ENCODE peak calls at places on chromosomes 2 and 18, in six cellular contexts. W is A549, L is heart left ventricle, E is lung, U is mammary epithelial cell, I is breast epithelium. F is an unnamed sample.

GRCh38 chr18:10927980-10928605 is 221.3 kb downstream of the PIEZO2 start:
- DNase-seq in E (no peak), U (no peak), I (no peak), W (no peak), L (no peak), F (no peak)

GRCh38 chr2:39379643-39380524 is 57.2 kb downstream of the MAP4K3 start:
- DNase-seq in L (peak; percentile 22), U (peak; percentile 36), I (no peak), W (peak; percentile 26), E (no peak), F (peak; percentile 45)

GRCh38 chr2:103773884-103774283 is 1012.1 kb downstream of the TMEM182 start:
- DNase-seq in I (no peak), U (no peak), W (no peak), L (no peak), E (no peak), F (no peak)

GRCh38 chr2:144445196-144445595 is 74.7 kb downstream of the ZEB2 start:
- DNase-seq in E (no peak), I (no peak), L (no peak), W (no peak), U (no peak), F (no peak)

GRCh38 chr2:60840880-60841279 is 40.5 kb upstream of the REL start:
- DNase-seq in L (no peak), W (no peak), U (no peak), E (no peak), I (no peak), F (no peak)

GRCh38 chr18:58313491-58314032 is 269.5 kb downstream of the NEDD4L start:
- DNase-seq in W (no peak), L (peak; percentile 30), E (peak; percentile 49), I (no peak), U (peak; percentile 43), F (no peak)

GRCh38 chr2:187434342-187434785 is 13.7 kb downstream of the CALCRL start:
- DNase-seq in L (no peak), W (no peak), E (no peak), I (no peak), U (no peak), F (no peak)

GRCh38 chr18:10401930-10402329 is 52.5 kb upstream of the APCDD1 start:
- DNase-seq in L (no peak), U (no peak), E (no peak), W (no peak), I (no peak), F (no peak)

GRCh38 chr2:239027431-239028252 is 179.8 kb downstream of the TWIST2 start:
- DNase-seq in E (no peak), W (no peak), I (no peak), U (no peak), L (no peak), F (no peak)

GRCh38 chr2:54716375-54716774 is 7.1 kb upstream of the EML6 start:
- DNase-seq in L (no peak), W (no peak), I (no peak), U (no peak), E (no peak), F (no peak)

GRCh38 chr18:36402765-36403396 is 105.4 kb downstream of the FHOD3 start:
- DNase-seq in I (no peak), U (no peak), L (peak; percentile 64), E (no peak), W (no peak), F (no peak)

GRCh38 chr18:35525795-35526475 is 28.2 kb upstream of the INO80C start:
- DNase-seq in W (no peak), I (no peak), L (no peak), U (no peak), E (no peak), F (no peak)

GRCh38 chr2:10400568-10400977 is 47.6 kb downstream of the ODC1 start:
- DNase-seq in I (no peak), U (no peak), E (no peak), W (no peak), L (peak; percentile 50), F (no peak)

GRCh38 chr18:71471963-71472725 is 1072.0 kb downstream of the CBLN2 start:
- DNase-seq in E (no peak), U (no peak), I (no peak), L (no peak), W (no peak), F (no peak)

GRCh38 chr2:115183144-115183543 is 740.7 kb downstream of the DPP10 start:
- DNase-seq in E (no peak), U (no peak), W (no peak), I (no peak), L (no peak), F (no peak)

GRCh38 chr2:234964631-234965461 is 13.0 kb downstream of the SH3BP4 start:
- DNase-seq in L (no peak), W (no peak), I (peak; percentile 43), U (no peak), E (no peak), F (no peak)

GRCh38 chr2:109325570-109325969 is 196.6 kb downstream of the SH3RF3 start:
- DNase-seq in W (no peak), I (no peak), L (no peak), U (no peak), E (no peak), F (no peak)

GRCh38 chr2:109322646-109323045 is 193.6 kb downstream of the SH3RF3 start:
- DNase-seq in E (no peak), I (no peak), U (no peak), W (no peak), L (no peak), F (no peak)

GRCh38 chr2:109322111-109322510 is 193.1 kb downstream of the SH3RF3 start:
- DNase-seq in W (no peak), E (peak; percentile 74), U (peak; percentile 68), I (peak; percentile 77), L (peak; percentile 83), F (peak; percentile 79)

GRCh38 chr2:109326306-109326705 is 197.3 kb downstream of the SH3RF3 start:
- DNase-seq in L (no peak), U (no peak), I (no peak), W (no peak), E (no peak), F (no peak)

GRCh38 chr2:109324859-109325258 is 195.9 kb downstream of the SH3RF3 start:
- DNase-seq in U (peak; percentile 65), E (peak; percentile 65), L (peak; percentile 32), I (no peak), W (no peak), F (peak; percentile 89)
- H3K27ac ChIP-seq in U (no peak overlapping the region), E (peak overlapping the region; percentile 65), L (peak overlapping the region; percentile 8), I (peak overlapping the region; percentile 33), W (no peak overlapping the region), F (peak overlapping the region; percentile 84)

GRCh38 chr2:218295029-218295428 is 2.7 kb upstream of the TMBIM1 start:
- DNase-seq in W (no peak), I (no peak), U (peak; percentile 67), L (no peak), E (no peak), F (no peak)
- H3K27ac ChIP-seq in W (no peak overlapping the region), I (peak overlapping the region; percentile 70), U (peak overlapping the region; percentile 76), L (peak overlapping the region; percentile 8), E (no peak overlapping the region), F (no peak overlapping the region)

DNA sequence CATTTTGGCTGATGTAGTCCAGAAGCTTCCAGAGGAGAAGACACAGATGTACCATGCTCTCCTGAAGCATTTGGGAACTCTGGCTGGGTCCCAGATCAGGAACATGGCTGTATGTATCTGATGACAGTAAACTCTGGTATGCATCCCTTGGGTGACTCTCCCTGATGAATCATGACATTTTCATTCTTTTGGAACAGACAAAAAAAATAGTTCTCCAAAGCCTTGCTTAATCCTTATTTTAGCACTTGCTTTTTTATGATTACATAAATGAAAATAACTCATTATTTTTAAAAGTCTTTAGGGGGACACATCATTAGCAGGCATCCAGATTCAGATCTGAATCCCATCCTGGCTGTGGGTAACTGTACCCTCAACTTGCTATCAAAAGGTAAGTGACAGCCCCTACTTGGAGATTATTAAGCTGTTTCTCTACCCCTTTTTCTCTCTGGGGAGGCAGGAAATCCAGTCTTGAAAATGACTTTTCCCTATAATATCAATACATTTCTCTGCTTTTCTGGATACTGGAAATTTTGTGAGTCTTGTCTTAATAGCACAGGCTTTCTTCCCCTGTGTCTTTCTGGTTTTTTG is 23.3 kb downstream of the AOX1 start:
- DNase-seq in E (no peak), U (peak; percentile 70), I (no peak), L (no peak), W (peak; percentile 48), F (peak; percentile 87)
- H3K27ac ChIP-seq in E (no peak overlapping the region), U (peak overlapping the region; percentile 77), I (no peak overlapping the region), L (no peak overlapping the region), W (peak overlapping the region; percentile 74), F (peak overlapping the region; percentile 67)

DNA sequence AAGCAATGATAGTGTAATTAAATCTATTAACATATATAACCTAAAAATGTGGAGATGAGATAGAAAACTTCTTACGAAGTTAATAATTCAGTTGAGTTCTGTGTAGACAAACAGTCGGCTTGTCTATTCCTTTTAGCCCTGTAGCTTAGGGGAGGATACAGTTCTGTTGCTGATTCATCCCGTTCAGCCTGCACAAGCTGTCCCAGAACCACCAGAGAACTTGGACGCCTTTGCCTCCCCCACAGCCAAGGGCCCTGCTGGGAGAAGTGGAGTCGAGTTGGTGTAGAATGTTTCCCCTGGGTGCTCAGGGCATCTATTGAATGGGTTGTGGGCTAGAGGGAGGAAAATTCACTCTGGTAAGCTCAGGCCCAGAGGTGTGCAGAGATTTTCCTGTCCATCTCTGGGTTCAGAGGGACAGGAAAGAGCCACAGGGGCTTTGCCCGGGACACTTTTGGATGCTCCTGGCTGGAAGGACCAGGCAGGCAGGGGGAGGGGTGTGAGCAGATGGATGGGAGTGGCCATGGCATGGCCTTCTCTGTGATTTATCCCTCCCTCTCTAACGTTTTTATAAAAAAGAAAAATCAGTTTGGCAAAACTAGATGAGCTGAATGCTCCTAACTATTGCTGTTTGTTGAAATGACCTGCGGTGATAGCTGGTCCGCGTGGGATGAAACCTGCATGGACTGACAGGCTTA is 42.8 kb upstream of the GALR1 start:
- DNase-seq in I (no peak), U (no peak), E (no peak), L (peak; percentile 34), W (no peak), F (peak; percentile 85)
- H3K27ac ChIP-seq in I (peak overlapping the region; percentile 48), U (no peak overlapping the region), E (no peak overlapping the region), L (peak overlapping the region; percentile 41), W (peak overlapping the region; percentile 52), F (peak overlapping the region; percentile 90)

GRCh38 chr2:28642796-28643195 is 108.8 kb upstream of the PPP1CB start:
- DNase-seq in E (no peak), I (no peak), W (no peak), L (no peak), U (no peak), F (no peak)
- H3K27ac ChIP-seq in E (no peak overlapping the region), I (peak overlapping the region; percentile 67), W (no peak overlapping the region), L (no peak overlapping the region), U (peak overlapping the region; percentile 96), F (no peak overlapping the region)

GRCh38 chr18:79531926-79532689 is 136.4 kb downstream of the NFATC1 start:
- DNase-seq in I (no peak), L (no peak), E (no peak), W (no peak), U (no peak), F (no peak)

GRCh38 chr18:79533146-79533545 is 137.4 kb downstream of the NFATC1 start:
- DNase-seq in W (no peak), E (no peak), I (no peak), L (no peak), U (no peak), F (no peak)

GRCh38 chr18:79531386-79531785 is 135.7 kb downstream of the NFATC1 start:
- DNase-seq in I (no peak), U (no peak), E (no peak), W (no peak), L (no peak), F (no peak)

GRCh38 chr18:79533591-79533990 is 137.9 kb downstream of the NFATC1 start:
- DNase-seq in E (no peak), L (no peak), W (no peak), U (no peak), I (no peak), F (no peak)

GRCh38 chr18:79532690-79533058 is 136.9 kb downstream of the NFATC1 start:
- DNase-seq in L (no peak), E (no peak), I (no peak), U (no peak), W (no peak), F (no peak)
- H3K27ac ChIP-seq in L (no peak overlapping the region), E (no peak overlapping the region), I (no peak overlapping the region), U (no peak overlapping the region), W (no peak overlapping the region), F (no peak overlapping the region)

F was measured in brain microvascular endothelial cell.